ENCODE peak calls at places on chromosomes 5 and 9, in four cellular contexts. A is left lung; Z is CD4-positive, CD25-positive, alpha-beta regulatory T cell; L is vagina. C is an unnamed sample.

GRCh38 chr9:6199596-6199995 is 16.0 kb upstream of the IL33 start:
- DNase-seq in L (no peak), A (no peak), Z (no peak), C (no peak)

GRCh38 chr9:129606161-129607025 is 14.5 kb downstream of the C9orf50 start:
- DNase-seq in A (no peak), Z (no peak), L (no peak), C (no peak)

GRCh38 chr5:58240286-58240685 is 219.6 kb downstream of the PLK2 start:
- DNase-seq in L (no peak), A (no peak), Z (no peak), C (no peak)

GRCh38 chr5:43422143-43422542 is 10.0 kb upstream of the CCL28 start:
- DNase-seq in L (no peak), A (no peak), Z (no peak), C (no peak)

GRCh38 chr5:39905356-39905755 is 480.6 kb upstream of the DAB2 start:
- DNase-seq in Z (no peak), L (no peak), A (no peak), C (no peak)

GRCh38 chr9:75230469-75230868 is 142.2 kb downstream of the OSTF1 start:
- DNase-seq in L (no peak), A (no peak), Z (no peak), C (no peak)

GRCh38 chr5:3401635-3402034 is 194.0 kb upstream of the IRX1 start:
- DNase-seq in L (peak; percentile 58), A (no peak), Z (no peak), C (no peak)

GRCh38 chr5:121949885-121950284 is 11.9 kb upstream of the SRFBP1 start:
- DNase-seq in L (no peak), A (no peak), Z (no peak), C (no peak)

GRCh38 chr5:177094224-177095087 is 7.7 kb downstream of the FGFR4 start:
- DNase-seq in Z (no peak), L (no peak), A (no peak), C (no peak)

GRCh38 chr5:119410448-119411170 is 41.7 kb upstream of the HSD17B4 start:
- DNase-seq in A (no peak), L (no peak), Z (no peak), C (no peak)

GRCh38 chr9:129879103-129879699 is 43.9 kb downstream of the USP20 start:
- DNase-seq in Z (no peak), L (no peak), A (no peak), C (no peak)

GRCh38 chr5:7320641-7321170 is 75.2 kb upstream of the ADCY2 start:
- DNase-seq in L (no peak), Z (no peak), A (no peak), C (no peak)

GRCh38 chr9:6960777-6961176 is 203.0 kb downstream of the KDM4C start:
- DNase-seq in L (no peak), A (no peak), Z (no peak), C (no peak)

DNA sequence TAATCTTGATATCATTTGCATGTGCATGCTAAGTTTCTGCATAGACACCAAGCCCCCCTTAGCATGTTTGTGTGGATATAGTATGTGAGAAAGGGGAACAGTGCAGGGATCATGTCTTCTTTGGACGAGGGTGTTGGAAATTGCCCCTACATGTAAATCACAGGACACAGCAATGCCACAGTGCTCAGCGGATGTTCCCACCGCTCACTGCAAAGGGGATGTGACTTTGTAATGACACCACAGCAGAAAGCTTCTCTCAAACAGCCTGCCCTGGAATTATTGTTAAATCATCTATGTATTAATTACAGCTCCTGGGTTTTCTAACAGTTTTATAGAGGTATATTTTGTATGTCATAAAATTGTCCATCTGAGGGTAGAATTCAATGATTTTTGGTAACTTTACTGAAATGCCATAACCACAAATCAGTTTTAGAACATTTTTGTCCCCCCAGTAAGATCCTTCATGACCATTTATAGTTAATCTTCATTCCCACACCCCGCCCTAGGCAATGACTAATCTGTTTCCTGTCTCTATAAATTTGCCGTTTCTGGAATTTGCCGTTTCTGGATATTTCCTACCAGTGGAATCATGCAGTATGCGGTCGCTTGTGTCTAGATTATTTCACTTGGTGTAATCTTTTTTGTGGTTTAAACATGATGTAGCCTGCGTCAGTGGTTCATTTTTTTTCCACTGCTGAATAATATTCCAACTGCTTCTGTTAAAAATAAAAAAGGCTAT is 648.5 kb upstream of the WWC1 start:
- DNase-seq in L (no peak), A (no peak), Z (no peak), C (no peak)
- H3K36me3 ChIP-seq in L (no peaks in the 10 kb centered on the region), A (no peaks in the 10 kb centered on the region), Z (no peaks in the 10 kb centered on the region), C (no peaks in the 10 kb centered on the region)

GRCh38 chr9:124337562-124337961 is 77.7 kb downstream of the PSMB7 start:
- DNase-seq in A (no peak), L (no peak), Z (no peak), C (no peak)
- H3K36me3 ChIP-seq in A (no peaks in the 10 kb centered on the region), L (no peaks in the 10 kb centered on the region), Z (peaks cover 5% of the 10 kb centered on the region), C (no peaks in the 10 kb centered on the region)

GRCh38 chr5:151037561-151038291 is 17.3 kb downstream of the GPX3 start:
- DNase-seq in Z (no peak), A (no peak), L (no peak), C (no peak)

GRCh38 chr5:151038292-151038745 is 17.9 kb downstream of the GPX3 start:
- DNase-seq in L (no peak), A (no peak), Z (no peak), C (no peak)

GRCh38 chr5:151040211-151040747 is 19.9 kb downstream of the GPX3 start:
- DNase-seq in A (no peak), Z (no peak), L (no peak), C (no peak)

GRCh38 chr5:151038801-151039238 is 18.4 kb downstream of the GPX3 start:
- DNase-seq in L (no peak), A (no peak), Z (no peak), C (no peak)

DNA sequence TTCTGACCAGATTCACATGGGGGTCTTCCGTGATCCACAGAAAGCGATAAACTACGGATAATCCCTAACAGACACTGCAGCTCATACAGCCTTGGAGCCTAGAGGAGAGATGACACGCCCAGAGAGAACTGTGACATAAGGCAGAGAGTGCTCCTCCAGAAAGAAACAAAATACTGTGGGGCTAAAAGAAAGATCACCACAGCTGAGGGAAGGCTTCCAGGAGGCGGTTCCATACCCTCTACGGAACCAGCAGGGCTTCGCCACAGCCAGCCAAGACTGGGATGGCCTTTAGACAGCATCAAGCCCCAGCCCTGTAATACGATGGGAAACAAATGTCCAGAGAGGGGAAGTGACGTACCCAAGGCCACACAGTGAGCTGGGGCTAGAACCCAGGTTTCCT is 19.3 kb downstream of the GPX3 start:
- DNase-seq in Z (no peak), L (no peak), A (no peak), C (no peak)
- H3K36me3 ChIP-seq in Z (peaks cover 99% of the 10 kb centered on the region), L (no peaks in the 10 kb centered on the region), A (no peaks in the 10 kb centered on the region), C (peaks cover 76% of the 10 kb centered on the region)

GRCh38 chr9:137649553-137649952 is 30.7 kb downstream of the EHMT1 start:
- DNase-seq in L (no peak), Z (no peak), A (no peak), C (no peak)
- H3K36me3 ChIP-seq in L (no peaks in the 10 kb centered on the region), Z (peaks cover 28% of the 10 kb centered on the region), A (no peaks in the 10 kb centered on the region), C (peaks cover 10% of the 10 kb centered on the region)

GRCh38 chr9:127893392-127893791 is 6.0 kb downstream of the ST6GALNAC6 start:
- DNase-seq in Z (no peak), L (no peak), A (no peak), C (no peak)
- H3K36me3 ChIP-seq in Z (peaks cover 60% of the 10 kb centered on the region), L (peaks cover 10% of the 10 kb centered on the region), A (peaks cover 7% of the 10 kb centered on the region), C (peaks cover 48% of the 10 kb centered on the region)

GRCh38 chr9:110933350-110934001 is 104.8 kb downstream of the LPAR1 start:
- DNase-seq in L (no peak), Z (no peak), A (no peak), C (no peak)

GRCh38 chr9:110936252-110936651 is 102.0 kb downstream of the LPAR1 start:
- DNase-seq in L (no peak), Z (no peak), A (no peak), C (no peak)

GRCh38 chr9:110936719-110937452 is 101.4 kb downstream of the LPAR1 start:
- DNase-seq in A (no peak), Z (no peak), L (no peak), C (no peak)

GRCh38 chr9:110935829-110936228 is 102.4 kb downstream of the LPAR1 start:
- DNase-seq in A (no peak), L (no peak), Z (no peak), C (no peak)

GRCh38 chr9:110932883-110933282 is 105.4 kb downstream of the LPAR1 start:
- DNase-seq in L (no peak), Z (no peak), A (no peak), C (no peak)
- H3K36me3 ChIP-seq in L (no peaks in the 10 kb centered on the region), Z (no peaks in the 10 kb centered on the region), A (no peaks in the 10 kb centered on the region), C (no peaks in the 10 kb centered on the region)

DNA sequence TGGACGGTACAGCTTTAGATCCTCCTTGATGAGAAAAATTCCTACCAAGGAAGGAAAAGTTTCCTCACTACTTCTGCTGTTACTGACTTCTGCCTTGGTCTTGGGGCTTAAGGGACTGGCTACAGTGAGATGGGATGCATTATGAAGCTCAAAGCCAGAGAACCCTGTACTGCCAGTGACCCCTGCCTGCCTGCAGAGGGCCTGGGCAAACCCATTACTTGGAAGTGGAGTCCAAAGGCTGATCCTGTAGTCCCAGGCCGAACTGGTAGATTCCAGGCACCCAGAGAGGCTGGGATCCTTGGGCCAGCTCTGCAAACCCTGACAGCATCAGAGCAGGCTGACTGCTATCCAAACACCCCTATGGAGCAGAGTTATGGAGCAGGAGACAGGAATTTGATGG is 25.7 kb upstream of the NR5A1 start:
- DNase-seq in L (no peak), A (no peak), Z (no peak), C (no peak)
- H3K36me3 ChIP-seq in L (no peaks in the 10 kb centered on the region), A (no peaks in the 10 kb centered on the region), Z (no peaks in the 10 kb centered on the region), C (no peaks in the 10 kb centered on the region)

GRCh38 chr9:133792721-133793470 is 54.7 kb upstream of the SARDH start:
- DNase-seq in Z (peak; percentile 23), L (no peak), A (peak; percentile 92), C (peak; percentile 54)
- H3K36me3 ChIP-seq in Z (no peaks in the 10 kb centered on the region), L (no peaks in the 10 kb centered on the region), A (no peaks in the 10 kb centered on the region), C (no peaks in the 10 kb centered on the region)

DNA sequence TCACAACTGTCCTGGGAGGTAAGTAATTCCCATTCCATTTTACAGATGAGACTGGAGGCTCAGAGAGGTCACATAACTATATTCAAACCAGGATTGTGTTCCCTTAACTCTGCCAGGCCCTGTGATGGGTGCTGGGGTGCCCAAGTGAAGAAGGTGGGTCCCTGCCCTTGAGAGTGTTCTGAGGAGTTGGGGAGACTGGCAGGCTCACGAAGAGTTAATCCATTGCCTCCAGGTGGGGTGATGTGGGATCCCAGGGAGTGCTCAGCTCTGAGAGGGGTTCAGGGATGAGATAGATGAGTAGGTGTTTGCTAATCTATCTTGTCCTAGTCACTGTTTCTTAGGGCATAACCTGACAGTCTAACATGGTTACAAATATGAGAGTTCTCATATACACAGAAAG is 36.7 kb downstream of the GSN start:
- DNase-seq in Z (no peak), A (no peak), L (no peak), C (no peak)
- H3K36me3 ChIP-seq in Z (no peaks in the 10 kb centered on the region), A (no peaks in the 10 kb centered on the region), L (no peaks in the 10 kb centered on the region), C (no peaks in the 10 kb centered on the region)

GRCh38 chr9:68779558-68780376 is 74.7 kb downstream of the PIP5K1B start:
- DNase-seq in A (peak; percentile 98), L (peak; percentile 91), Z (peak; percentile 92), C (peak; percentile 94)

GRCh38 chr9:68780377-68780707 is 75.3 kb downstream of the PIP5K1B start:
- DNase-seq in L (no peak), A (no peak), Z (no peak), C (no peak)

GRCh38 chr9:68777070-68777763 is 72.2 kb downstream of the PIP5K1B start:
- DNase-seq in A (no peak), L (no peak), Z (no peak), C (no peak)

GRCh38 chr9:68780735-68781134 is 75.7 kb downstream of the PIP5K1B start:
- DNase-seq in L (no peak), Z (no peak), A (no peak), C (no peak)

GRCh38 chr9:68778635-68779034 is 73.6 kb downstream of the PIP5K1B start:
- DNase-seq in L (no peak), A (no peak), Z (no peak), C (no peak)
- H3K36me3 ChIP-seq in L (no peaks in the 10 kb centered on the region), A (no peaks in the 10 kb centered on the region), Z (no peaks in the 10 kb centered on the region), C (no peaks in the 10 kb centered on the region)

C was measured in CD8-positive, alpha-beta T cell.